ENCODE peak calls at places on chromosomes 12 and 14, in nine cellular contexts. X is IMR-90, H is astrocyte of the spinal cord, B is bronchial epithelial cell, F is upper lobe of right lung, K is thoracic aorta, V is GM23338, W is Panc1, Y is fibroblast of lung. I is an unnamed sample.

GRCh38 chr14:61636291-61636690 is 59.0 kb upstream of the HIF1A start:
- DNase-seq in Y (no peak), B (no peak), F (no peak), H (no peak), K (no peak), V (no peak), X (no peak), W (no peak), I (no peak)

GRCh38 chr14:36521598-36522345 is 1.7 kb upstream of the NKX2-1 start:
- DNase-seq in Y (no peak), W (no peak), F (peak; percentile 84), V (peak; percentile 79), X (no peak), K (no peak), B (no peak), H (no peak), I (no peak)

GRCh38 chr12:73421832-73422231 is 1115.8 kb upstream of the ATXN7L3B start:
- DNase-seq in F (no peak), W (no peak), Y (no peak), V (no peak), B (peak; percentile 52), K (no peak), X (no peak), H (peak; percentile 42), I (no peak)

GRCh38 chr12:80352476-80352875 is 91.6 kb upstream of the PTPRQ start:
- DNase-seq in W (no peak), B (peak; percentile 65), X (peak; percentile 4), F (no peak), H (peak; percentile 14), V (peak; percentile 4), K (no peak), Y (no peak), I (no peak)

GRCh38 chr12:65800928-65801327 is 23.4 kb upstream of the HMGA2 start:
- DNase-seq in K (no peak), Y (no peak), V (no peak), H (peak; percentile 37), X (peak; percentile 54), B (no peak), F (no peak), W (no peak), I (peak; percentile 78)

GRCh38 chr14:54829486-54830224 is 73.0 kb downstream of the GCH1 start:
- DNase-seq in V (no peak), W (no peak), K (no peak), B (no peak), Y (no peak), X (no peak), H (no peak), F (no peak), I (no peak)

GRCh38 chr12:43436597-43436996 is 115.4 kb downstream of the ADAMTS20 start:
- DNase-seq in H (no peak), K (no peak), V (no peak), Y (no peak), F (no peak), B (no peak), W (no peak), X (no peak), I (no peak)

GRCh38 chr12:113136128-113136989 is 798 bp upstream of the RASAL1 start:
- DNase-seq in V (peak; percentile 55), Y (no peak), F (no peak), K (no peak), H (no peak), W (no peak), B (no peak), X (no peak), I (no peak)

GRCh38 chr12:6822461-6823135 is 977 bp downstream of the GPR162 start:
- DNase-seq in K (no peak), W (no peak), F (no peak), Y (no peak), B (no peak), V (no peak), H (no peak), X (no peak), I (no peak)

GRCh38 chr12:32108829-32109228 is 2.2 kb downstream of the BICD1 start:
- DNase-seq in V (no peak), H (no peak), Y (no peak), B (no peak), X (no peak), F (no peak), W (no peak), K (no peak), I (no peak)

GRCh38 chr12:3231399-3231876 is 154.3 kb downstream of the TSPAN9 start:
- DNase-seq in X (no peak), F (no peak), Y (no peak), B (no peak), H (no peak), W (no peak), V (peak; percentile 78), K (no peak), I (no peak)

GRCh38 chr12:132622437-132623071 is 4.0 kb downstream of the P2RX2 start:
- DNase-seq in Y (peak; percentile 83), H (peak; percentile 64), W (no peak), X (peak; percentile 94), K (peak; percentile 22), B (peak; percentile 14), F (no peak), V (no peak), I (peak; percentile 70)

GRCh38 chr12:31246470-31246850 is 79.5 kb downstream of the SINHCAF start:
- DNase-seq in X (no peak), V (no peak), Y (no peak), F (no peak), K (no peak), W (no peak), H (no peak), B (peak; percentile 92), I (peak; percentile 45)

GRCh38 chr12:110311903-110312302 is 30.9 kb downstream of the ATP2A2 start:
- DNase-seq in H (no peak), Y (no peak), K (no peak), F (no peak), X (no peak), V (no peak), W (no peak), B (no peak), I (no peak)
- TF ChIP-seq CTCF in H (no peak), Y (no peak), K (no peak), F (no peak), X (no peak), V (no peak), W (no peak), B (no peak), I (no peak)

DNA sequence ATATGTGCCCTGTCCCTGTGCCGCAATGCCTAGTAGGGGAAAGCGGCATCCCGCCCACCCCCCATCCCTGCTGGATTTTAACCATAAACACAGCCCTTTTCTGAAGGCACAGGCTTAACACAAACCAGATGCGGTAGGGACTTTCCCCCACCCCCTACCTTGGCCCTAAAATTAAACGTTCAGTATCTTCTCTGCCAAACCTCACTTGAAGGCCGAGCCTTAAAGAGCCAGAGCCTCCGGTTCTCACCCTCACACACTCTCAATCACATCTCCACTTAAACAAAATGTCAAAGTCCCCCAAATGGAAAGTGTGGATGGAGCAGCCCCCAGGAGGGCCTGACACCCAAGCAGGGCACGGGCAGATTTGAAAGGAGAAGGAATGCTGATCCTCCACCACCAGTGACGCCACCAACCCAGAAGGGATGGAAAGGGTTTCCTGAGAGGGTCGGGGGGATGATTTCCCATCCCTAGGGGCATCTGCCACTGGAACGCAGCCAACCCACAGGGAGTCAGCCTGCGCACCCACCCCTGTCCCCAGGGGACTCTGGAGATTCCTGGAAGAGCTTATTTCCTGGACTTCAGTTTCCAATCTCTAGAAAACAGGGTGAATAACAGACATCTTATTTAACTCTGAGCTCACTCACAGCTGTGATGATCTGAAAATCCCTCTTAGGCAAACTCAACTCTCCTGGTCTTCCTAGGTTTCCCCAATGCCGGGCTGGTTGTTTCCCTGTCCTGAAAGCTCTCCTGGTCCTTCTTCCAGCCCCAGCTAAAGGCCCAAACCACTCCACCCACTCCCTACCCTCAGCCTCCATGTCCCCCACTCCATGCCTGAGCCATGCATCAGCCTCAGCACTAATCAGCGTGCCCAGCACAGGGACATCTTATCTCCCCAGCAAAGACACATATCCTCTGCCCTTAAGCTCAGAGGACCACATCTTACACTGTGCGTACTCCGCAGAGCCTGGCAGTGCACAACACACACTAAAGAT is 26.3 kb downstream of the ACTN1 start:
- DNase-seq in Y (peak; percentile 98), F (no peak), W (no peak), X (peak; percentile 94), V (no peak), K (no peak), H (peak; percentile 82), B (no peak), I (peak; percentile 83)
- H3K4me3 ChIP-seq in Y (peak overlapping the region; percentile 11), F (no peak overlapping the region), W (no peak overlapping the region), X (no peak overlapping the region), V (no peak overlapping the region), K (peak overlapping the region; percentile 65), H (no peak overlapping the region), B (no peak overlapping the region), I (peak overlapping the region; percentile 43)

GRCh38 chr14:100031506-100032281 is 33.5 kb upstream of the EVL start:
- DNase-seq in W (peak; percentile 81), B (peak; percentile 99), F (no peak), H (peak; percentile 97), Y (peak; percentile 98), K (peak; percentile 37), V (no peak), X (peak; percentile 99), I (peak; percentile 98)
- TF ChIP-seq CTCF in W (peak; percentile 40), B (peak; percentile 10), F (no peak), H (no peak), Y (no peak), K (no peak), V (no peak), X (peak; percentile 6), I (peak; percentile 20)

DNA sequence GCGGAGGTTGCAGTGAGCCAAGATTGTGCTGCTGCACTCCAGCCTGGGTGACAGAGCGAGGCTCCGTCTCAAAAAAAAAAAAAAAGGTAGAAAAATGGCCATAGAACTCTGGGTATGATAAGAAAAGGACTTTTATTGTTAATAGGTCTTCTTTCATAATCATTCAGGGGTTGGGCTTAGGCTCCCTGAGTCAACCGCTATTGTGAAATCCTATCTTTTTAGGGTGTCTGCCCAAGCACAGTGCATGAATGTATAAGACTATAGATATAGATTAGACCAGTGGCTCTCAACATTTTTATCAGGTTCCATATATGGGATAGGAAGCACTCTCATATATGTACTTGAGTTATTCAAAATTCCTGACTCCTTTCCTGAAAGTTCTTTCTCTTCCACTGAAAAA is 48.7 kb upstream of the USP15 start:
- DNase-seq in V (no peak), X (no peak), Y (no peak), K (no peak), H (no peak), B (peak; percentile 68), W (no peak), F (no peak), I (no peak)
- H3K4me3 ChIP-seq in V (no peak overlapping the region), X (no peak overlapping the region), Y (no peak overlapping the region), K (no peak overlapping the region), H (no peak overlapping the region), B (no peak overlapping the region), W (no peak overlapping the region), F (no peak overlapping the region), I (no peak overlapping the region)